ENCODE peak calls at places on chromosomes 12 and 14, in eight cellular contexts. One of them, this sample, is unnamed.

GRCh38 chr12:53674977-53675700 is 744 bp downstream of the ATP5MC2 start:
- DNase-seq in activated naive CD8-positive, alpha-beta T cell treated with anti-CD3 and anti-CD28 coated beads for 36 hours: no peak
- DNase-seq in activated CD4-positive, CD25-positive, alpha-beta regulatory T cell: no peak
- DNase-seq in iPS-NIHi11: no peak
- DNase-seq in effector CD4-positive, alpha-beta T cell: no peak
- DNase-seq in NCI-H524: no peak
- DNase-seq in NCI-H748 treated with DMSO at 0.1 percent for 48 hours: no peak
- DNase-seq in heart left ventricle: no peak
- DNase-seq in this sample: no peak

GRCh38 chr12:124047045-124047566 is 74.1 kb downstream of the ZNF664 start:
- DNase-seq in activated naive CD8-positive, alpha-beta T cell treated with anti-CD3 and anti-CD28 coated beads for 36 hours: no peak
- DNase-seq in activated CD4-positive, CD25-positive, alpha-beta regulatory T cell: no peak
- DNase-seq in iPS-NIHi11: no peak
- DNase-seq in effector CD4-positive, alpha-beta T cell: no peak
- DNase-seq in NCI-H524: no peak
- DNase-seq in NCI-H748 treated with DMSO at 0.1 percent for 48 hours: no peak
- DNase-seq in heart left ventricle: no peak
- DNase-seq in this sample: no peak

GRCh38 chr14:77248666-77249065 is 22.3 kb downstream of the NGB start:
- DNase-seq in activated naive CD8-positive, alpha-beta T cell treated with anti-CD3 and anti-CD28 coated beads for 36 hours: no peak
- DNase-seq in activated CD4-positive, CD25-positive, alpha-beta regulatory T cell: no peak
- DNase-seq in iPS-NIHi11: no peak
- DNase-seq in effector CD4-positive, alpha-beta T cell: no peak
- DNase-seq in NCI-H524: no peak
- DNase-seq in NCI-H748 treated with DMSO at 0.1 percent for 48 hours: no peak
- DNase-seq in heart left ventricle: no peak
- DNase-seq in this sample: no peak

GRCh38 chr14:73472182-73473114 is 14.1 kb upstream of the NUMB start:
- DNase-seq in activated naive CD8-positive, alpha-beta T cell treated with anti-CD3 and anti-CD28 coated beads for 36 hours: no peak
- DNase-seq in activated CD4-positive, CD25-positive, alpha-beta regulatory T cell: no peak
- DNase-seq in iPS-NIHi11: peak
- DNase-seq in effector CD4-positive, alpha-beta T cell: no peak
- DNase-seq in NCI-H524: peak
- DNase-seq in NCI-H748 treated with DMSO at 0.1 percent for 48 hours: peak
- DNase-seq in heart left ventricle: no peak
- DNase-seq in this sample: no peak

GRCh38 chr12:75744607-75745256 is 233.3 kb upstream of the KRR1 start:
- DNase-seq in activated naive CD8-positive, alpha-beta T cell treated with anti-CD3 and anti-CD28 coated beads for 36 hours: no peak
- DNase-seq in activated CD4-positive, CD25-positive, alpha-beta regulatory T cell: no peak
- DNase-seq in iPS-NIHi11: no peak
- DNase-seq in effector CD4-positive, alpha-beta T cell: no peak
- DNase-seq in NCI-H524: no peak
- DNase-seq in NCI-H748 treated with DMSO at 0.1 percent for 48 hours: no peak
- DNase-seq in heart left ventricle: no peak
- DNase-seq in this sample: no peak

GRCh38 chr12:15336772-15337553 is 14.7 kb downstream of the PTPRO start:
- DNase-seq in activated naive CD8-positive, alpha-beta T cell treated with anti-CD3 and anti-CD28 coated beads for 36 hours: no peak
- DNase-seq in activated CD4-positive, CD25-positive, alpha-beta regulatory T cell: no peak
- DNase-seq in iPS-NIHi11: no peak
- DNase-seq in effector CD4-positive, alpha-beta T cell: no peak
- DNase-seq in NCI-H524: no peak
- DNase-seq in NCI-H748 treated with DMSO at 0.1 percent for 48 hours: no peak
- DNase-seq in heart left ventricle: no peak
- DNase-seq in this sample: no peak

GRCh38 chr12:65596514-65597010 is 227.7 kb upstream of the HMGA2 start:
- DNase-seq in activated naive CD8-positive, alpha-beta T cell treated with anti-CD3 and anti-CD28 coated beads for 36 hours: no peak
- DNase-seq in activated CD4-positive, CD25-positive, alpha-beta regulatory T cell: no peak
- DNase-seq in iPS-NIHi11: no peak
- DNase-seq in effector CD4-positive, alpha-beta T cell: no peak
- DNase-seq in NCI-H524: no peak
- DNase-seq in NCI-H748 treated with DMSO at 0.1 percent for 48 hours: no peak
- DNase-seq in heart left ventricle: no peak
- DNase-seq in this sample: no peak

GRCh38 chr12:102444093-102444492 is 36.3 kb downstream of the IGF1 start:
- DNase-seq in activated naive CD8-positive, alpha-beta T cell treated with anti-CD3 and anti-CD28 coated beads for 36 hours: no peak
- DNase-seq in activated CD4-positive, CD25-positive, alpha-beta regulatory T cell: no peak
- DNase-seq in iPS-NIHi11: no peak
- DNase-seq in effector CD4-positive, alpha-beta T cell: no peak
- DNase-seq in NCI-H524: no peak
- DNase-seq in NCI-H748 treated with DMSO at 0.1 percent for 48 hours: no peak
- DNase-seq in heart left ventricle: no peak
- DNase-seq in this sample: no peak

GRCh38 chr12:95623554-95624170 is 72.4 kb upstream of the USP44 start:
- DNase-seq in activated naive CD8-positive, alpha-beta T cell treated with anti-CD3 and anti-CD28 coated beads for 36 hours: peak
- DNase-seq in activated CD4-positive, CD25-positive, alpha-beta regulatory T cell: no peak
- DNase-seq in iPS-NIHi11: peak
- DNase-seq in effector CD4-positive, alpha-beta T cell: no peak
- DNase-seq in NCI-H524: peak
- DNase-seq in NCI-H748 treated with DMSO at 0.1 percent for 48 hours: peak
- DNase-seq in heart left ventricle: peak
- DNase-seq in this sample: peak

GRCh38 chr14:104425171-104425681 is 154.3 kb upstream of the C14orf180 start:
- DNase-seq in activated naive CD8-positive, alpha-beta T cell treated with anti-CD3 and anti-CD28 coated beads for 36 hours: no peak
- DNase-seq in activated CD4-positive, CD25-positive, alpha-beta regulatory T cell: no peak
- DNase-seq in iPS-NIHi11: no peak
- DNase-seq in effector CD4-positive, alpha-beta T cell: no peak
- DNase-seq in NCI-H524: no peak
- DNase-seq in NCI-H748 treated with DMSO at 0.1 percent for 48 hours: no peak
- DNase-seq in heart left ventricle: no peak
- DNase-seq in this sample: peak

GRCh38 chr14:68630611-68631013 is 162.3 kb downstream of the ZFP36L1 start:
- DNase-seq in activated naive CD8-positive, alpha-beta T cell treated with anti-CD3 and anti-CD28 coated beads for 36 hours: no peak
- DNase-seq in activated CD4-positive, CD25-positive, alpha-beta regulatory T cell: no peak
- DNase-seq in iPS-NIHi11: no peak
- DNase-seq in effector CD4-positive, alpha-beta T cell: no peak
- DNase-seq in NCI-H524: no peak
- DNase-seq in NCI-H748 treated with DMSO at 0.1 percent for 48 hours: no peak
- DNase-seq in heart left ventricle: no peak
- DNase-seq in this sample: no peak

GRCh38 chr14:33914676-33915516 is 36.0 kb downstream of the EGLN3 start:
- DNase-seq in activated naive CD8-positive, alpha-beta T cell treated with anti-CD3 and anti-CD28 coated beads for 36 hours: no peak
- DNase-seq in activated CD4-positive, CD25-positive, alpha-beta regulatory T cell: no peak
- DNase-seq in iPS-NIHi11: peak
- DNase-seq in effector CD4-positive, alpha-beta T cell: no peak
- DNase-seq in NCI-H524: no peak
- DNase-seq in NCI-H748 treated with DMSO at 0.1 percent for 48 hours: no peak
- DNase-seq in heart left ventricle: peak
- DNase-seq in this sample: no peak

GRCh38 chr14:105439710-105440553 is 20.3 kb downstream of the MTA1 start:
- DNase-seq in activated naive CD8-positive, alpha-beta T cell treated with anti-CD3 and anti-CD28 coated beads for 36 hours: no peak
- DNase-seq in activated CD4-positive, CD25-positive, alpha-beta regulatory T cell: no peak
- DNase-seq in iPS-NIHi11: peak
- DNase-seq in effector CD4-positive, alpha-beta T cell: no peak
- DNase-seq in NCI-H524: peak
- DNase-seq in NCI-H748 treated with DMSO at 0.1 percent for 48 hours: no peak
- DNase-seq in heart left ventricle: no peak
- DNase-seq in this sample: no peak

GRCh38 chr14:64945431-64945830 is 2.9 kb upstream of the GPX2 start:
- DNase-seq in activated naive CD8-positive, alpha-beta T cell treated with anti-CD3 and anti-CD28 coated beads for 36 hours: no peak
- DNase-seq in activated CD4-positive, CD25-positive, alpha-beta regulatory T cell: no peak
- DNase-seq in iPS-NIHi11: no peak
- DNase-seq in effector CD4-positive, alpha-beta T cell: no peak
- DNase-seq in NCI-H524: no peak
- DNase-seq in NCI-H748 treated with DMSO at 0.1 percent for 48 hours: no peak
- DNase-seq in heart left ventricle: no peak
- DNase-seq in this sample: peak

GRCh38 chr12:100391856-100392255 is 35.0 kb downstream of the SLC17A8 start:
- DNase-seq in activated naive CD8-positive, alpha-beta T cell treated with anti-CD3 and anti-CD28 coated beads for 36 hours: no peak
- DNase-seq in activated CD4-positive, CD25-positive, alpha-beta regulatory T cell: no peak
- DNase-seq in iPS-NIHi11: no peak
- DNase-seq in effector CD4-positive, alpha-beta T cell: no peak
- DNase-seq in NCI-H524: no peak
- DNase-seq in NCI-H748 treated with DMSO at 0.1 percent for 48 hours: no peak
- DNase-seq in heart left ventricle: no peak
- DNase-seq in this sample: no peak

GRCh38 chr12:66030217-66030781 is 100.3 kb downstream of the LLPH start:
- DNase-seq in activated naive CD8-positive, alpha-beta T cell treated with anti-CD3 and anti-CD28 coated beads for 36 hours: no peak
- DNase-seq in activated CD4-positive, CD25-positive, alpha-beta regulatory T cell: no peak
- DNase-seq in iPS-NIHi11: no peak
- DNase-seq in effector CD4-positive, alpha-beta T cell: no peak
- DNase-seq in NCI-H524: no peak
- DNase-seq in NCI-H748 treated with DMSO at 0.1 percent for 48 hours: no peak
- DNase-seq in heart left ventricle: no peak
- DNase-seq in this sample: no peak

GRCh38 chr14:92105845-92106094 is 612 bp downstream of the ATXN3 start:
- DNase-seq in activated naive CD8-positive, alpha-beta T cell treated with anti-CD3 and anti-CD28 coated beads for 36 hours: no peak
- DNase-seq in activated CD4-positive, CD25-positive, alpha-beta regulatory T cell: no peak
- DNase-seq in iPS-NIHi11: peak
- DNase-seq in effector CD4-positive, alpha-beta T cell: peak
- DNase-seq in NCI-H524: no peak
- DNase-seq in NCI-H748 treated with DMSO at 0.1 percent for 48 hours: peak
- DNase-seq in heart left ventricle: peak
- DNase-seq in this sample: peak

This sample was measured in sciatic nerve.